ENCODE peak calls at places on chromosomes 6 and 20, in four cellular contexts. One of them, this sample, is unnamed.

GRCh38 chr6:133396630-133397335 is 155.6 kb downstream of the EYA4 start:
- DNase-seq in astrocyte: peak; percentile 9
- DNase-seq in GM23338: no peak
- DNase-seq in HFF-Myc: no peak
- DNase-seq in this sample: no peak

GRCh38 chr20:45370571-45371204 is 7.4 kb downstream of the TP53TG5 start:
- DNase-seq in HFF-Myc: no peak
- DNase-seq in astrocyte: no peak
- DNase-seq in GM23338: no peak
- DNase-seq in this sample: no peak

GRCh38 chr20:54257090-54257816 is 49.4 kb downstream of the PFDN4 start:
- DNase-seq in HFF-Myc: no peak
- DNase-seq in GM23338: no peak
- DNase-seq in astrocyte: peak; percentile 95
- DNase-seq in this sample: peak; percentile 92

GRCh38 chr6:111503194-111503593 is 20.2 kb upstream of the REV3L start:
- DNase-seq in GM23338: peak; percentile 59
- DNase-seq in HFF-Myc: no peak
- DNase-seq in astrocyte: peak; percentile 47
- DNase-seq in this sample: no peak

GRCh38 chr6:7911345-7911725 is 747 bp upstream of the TXNDC5 start:
- DNase-seq in HFF-Myc: no peak
- DNase-seq in GM23338: peak; percentile 25
- DNase-seq in astrocyte: no peak
- DNase-seq in this sample: no peak

GRCh38 chr20:24364464-24364863 is 105.0 kb upstream of the SYNDIG1 start:
- DNase-seq in astrocyte: no peak
- DNase-seq in GM23338: no peak
- DNase-seq in HFF-Myc: no peak
- DNase-seq in this sample: no peak

GRCh38 chr6:2830183-2830582 is 11.5 kb downstream of the SERPINB1 start:
- DNase-seq in GM23338: no peak
- DNase-seq in HFF-Myc: no peak
- DNase-seq in astrocyte: no peak
- DNase-seq in this sample: no peak

GRCh38 chr20:37383229-37383989 is 37.5 kb downstream of the SRC start:
- DNase-seq in HFF-Myc: no peak
- DNase-seq in astrocyte: peak; percentile 57
- DNase-seq in GM23338: no peak
- DNase-seq in this sample: no peak

GRCh38 chr6:119881416-119881815 is 531.9 kb upstream of the MAN1A1 start:
- DNase-seq in HFF-Myc: no peak
- DNase-seq in GM23338: no peak
- DNase-seq in astrocyte: peak; percentile 12
- DNase-seq in this sample: no peak

GRCh38 chr6:43943099-43943766 is 173.2 kb downstream of the VEGFA start:
- DNase-seq in astrocyte: no peak
- DNase-seq in GM23338: no peak
- DNase-seq in HFF-Myc: no peak
- DNase-seq in this sample: no peak

GRCh38 chr6:139230421-139230840 is 61.4 kb downstream of the TXLNB start:
- DNase-seq in GM23338: peak; percentile 30
- DNase-seq in astrocyte: peak; percentile 51
- DNase-seq in HFF-Myc: no peak
- DNase-seq in this sample: no peak

GRCh38 chr6:91476000-91476399 is 889.1 kb upstream of the MAP3K7 start:
- DNase-seq in GM23338: peak; percentile 4
- DNase-seq in astrocyte: peak; percentile 76
- DNase-seq in HFF-Myc: no peak
- DNase-seq in this sample: peak; percentile 77

GRCh38 chr20:17822039-17822438 is 122.3 kb downstream of the BANF2 start:
- DNase-seq in GM23338: no peak
- DNase-seq in astrocyte: no peak
- DNase-seq in HFF-Myc: peak; percentile 72
- DNase-seq in this sample: no peak

GRCh38 chr6:12431023-12431422 is 140.9 kb downstream of the EDN1 start:
- DNase-seq in astrocyte: no peak
- DNase-seq in GM23338: peak; percentile 72
- DNase-seq in HFF-Myc: no peak
- DNase-seq in this sample: no peak

GRCh38 chr6:117188627-117189201 is 76.6 kb upstream of the VGLL2 start:
- DNase-seq in HFF-Myc: no peak
- DNase-seq in GM23338: peak; percentile 47
- DNase-seq in astrocyte: no peak
- DNase-seq in this sample: no peak

GRCh38 chr6:112951829-112952228 is 604.7 kb downstream of the RFPL4B start:
- DNase-seq in GM23338: no peak
- DNase-seq in HFF-Myc: no peak
- DNase-seq in astrocyte: no peak
- DNase-seq in this sample: no peak

GRCh38 chr6:36432151-36432633 is 10.5 kb downstream of the PXT1 start:
- DNase-seq in HFF-Myc: no peak
- DNase-seq in astrocyte: peak; percentile 67
- DNase-seq in GM23338: no peak
- DNase-seq in this sample: no peak

GRCh38 chr20:8234580-8234979 is 102.5 kb downstream of the PLCB1 start:
- DNase-seq in astrocyte: no peak
- DNase-seq in HFF-Myc: no peak
- DNase-seq in GM23338: no peak
- DNase-seq in this sample: no peak

GRCh38 chr6:89308525-89309400 is 6.3 kb downstream of the GABRR2 start:
- DNase-seq in HFF-Myc: no peak
- DNase-seq in astrocyte: no peak
- DNase-seq in GM23338: no peak
- DNase-seq in this sample: no peak

GRCh38 chr20:51221791-51222408 is 199.0 kb upstream of the KCNG1 start:
- DNase-seq in astrocyte: no peak
- DNase-seq in HFF-Myc: no peak
- DNase-seq in GM23338: peak; percentile 72
- DNase-seq in this sample: no peak

GRCh38 chr6:107682721-107683120 is 141.4 kb downstream of the SCML4 start:
- DNase-seq in GM23338: no peak
- DNase-seq in HFF-Myc: no peak
- DNase-seq in astrocyte: no peak
- DNase-seq in this sample: no peak

GRCh38 chr6:25254671-25255070 is 24.5 kb upstream of the CARMIL1 start:
- DNase-seq in HFF-Myc: no peak
- DNase-seq in astrocyte: no peak
- DNase-seq in GM23338: no peak
- DNase-seq in this sample: no peak

GRCh38 chr6:49202923-49203322 is 260.1 kb downstream of the MMUT start:
- DNase-seq in astrocyte: no peak
- DNase-seq in GM23338: no peak
- DNase-seq in HFF-Myc: no peak
- DNase-seq in this sample: peak; percentile 4

GRCh38 chr20:1326031-1326930 is 2.7 kb downstream of the SDCBP2 start:
- DNase-seq in GM23338: no peak
- DNase-seq in astrocyte: no peak
- DNase-seq in HFF-Myc: no peak
- DNase-seq in this sample: no peak

GRCh38 chr6:7954477-7955200 is 44.1 kb upstream of the TXNDC5 start:
- DNase-seq in HFF-Myc: no peak
- DNase-seq in astrocyte: no peak
- DNase-seq in GM23338: no peak
- DNase-seq in this sample: no peak

GRCh38 chr20:59466107-59466815 is 138.1 kb upstream of the PHACTR3 start:
- DNase-seq in GM23338: no peak
- DNase-seq in HFF-Myc: no peak
- DNase-seq in astrocyte: no peak
- DNase-seq in this sample: no peak

GRCh38 chr6:2999005-2999620 is 581 bp upstream of the NQO2 start:
- DNase-seq in astrocyte: peak; percentile 53
- DNase-seq in GM23338: no peak
- DNase-seq in HFF-Myc: no peak
- DNase-seq in this sample: no peak

GRCh38 chr6:113172531-113172966 is 684.6 kb upstream of the MARCKS start:
- DNase-seq in HFF-Myc: no peak
- DNase-seq in astrocyte: peak; percentile 37
- DNase-seq in GM23338: no peak
- DNase-seq in this sample: no peak

GRCh38 chr6:111985202-111985731 is 68.6 kb upstream of the CCN6 start:
- DNase-seq in astrocyte: peak; percentile 99
- DNase-seq in HFF-Myc: no peak
- DNase-seq in GM23338: peak; percentile 96
- DNase-seq in this sample: peak; percentile 90

GRCh38 chr6:13724174-13724573 is 12.5 kb upstream of the RANBP9 start:
- DNase-seq in astrocyte: no peak
- DNase-seq in GM23338: no peak
- DNase-seq in HFF-Myc: no peak
- DNase-seq in this sample: peak; percentile 61

GRCh38 chr20:34971038-34971872 is 15.6 kb downstream of the MYH7B start:
- DNase-seq in HFF-Myc: no peak
- DNase-seq in astrocyte: no peak
- DNase-seq in GM23338: no peak
- DNase-seq in this sample: no peak

GRCh38 chr6:79031821-79032590 is 46.0 kb downstream of the PHIP start:
- DNase-seq in GM23338: no peak
- DNase-seq in astrocyte: peak; percentile 84
- DNase-seq in HFF-Myc: no peak
- DNase-seq in this sample: no peak

GRCh38 chr20:61967300-61967699 is 98.4 kb downstream of the TAF4 start:
- DNase-seq in astrocyte: no peak
- DNase-seq in GM23338: no peak
- DNase-seq in HFF-Myc: no peak
- DNase-seq in this sample: no peak

GRCh38 chr6:49540614-49541013 is 9.9 kb upstream of the C6orf141 start:
- DNase-seq in GM23338: no peak
- DNase-seq in HFF-Myc: no peak
- DNase-seq in astrocyte: peak; percentile 14
- DNase-seq in this sample: no peak

GRCh38 chr20:18677126-18677525 is 89.3 kb downstream of the DTD1 start:
- DNase-seq in astrocyte: no peak
- DNase-seq in GM23338: no peak
- DNase-seq in HFF-Myc: no peak
- DNase-seq in this sample: no peak

DNA sequence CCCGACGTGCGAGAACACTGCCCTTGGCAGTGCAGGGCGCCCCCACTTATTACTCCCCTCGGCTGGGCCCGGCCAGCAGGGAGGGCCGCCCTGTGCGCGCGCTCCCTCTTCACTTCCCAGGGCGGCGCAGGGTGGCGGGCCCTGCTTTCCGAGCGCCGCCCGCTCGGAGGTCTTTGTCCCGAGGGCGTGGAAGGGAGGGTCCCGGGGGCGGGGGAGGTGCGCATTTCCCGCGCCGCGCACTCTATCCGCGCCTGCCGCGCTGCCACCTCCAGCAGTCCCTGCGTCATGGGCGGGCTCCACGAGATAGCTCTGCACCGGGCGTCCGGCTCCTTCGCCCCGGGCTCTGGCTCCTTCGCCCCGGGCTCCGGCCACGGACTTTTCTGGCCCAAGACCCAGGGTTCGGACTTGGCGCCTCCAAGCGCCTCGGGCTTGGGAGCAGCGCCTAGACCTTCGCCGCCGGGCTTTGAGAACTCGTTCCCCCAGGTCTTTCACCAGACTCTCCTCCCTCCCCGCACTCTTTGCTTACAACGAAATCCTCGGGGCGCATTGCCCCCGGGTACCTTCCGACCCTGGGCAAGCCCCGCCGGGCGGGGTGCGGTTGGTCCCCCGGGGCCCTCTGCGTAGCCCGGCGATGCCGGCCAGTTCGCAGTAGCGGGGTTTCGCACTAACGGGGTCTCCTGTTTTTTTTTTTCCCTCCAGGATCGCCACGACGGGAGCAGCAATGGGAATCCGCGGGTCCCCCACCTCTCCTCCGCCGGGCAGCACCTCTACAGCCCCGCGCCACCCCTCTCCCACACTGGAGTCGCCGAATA is 1.6 kb downstream of the TFAP2C start:
- DNase-seq in GM23338: peak; percentile 69
- DNase-seq in HFF-Myc: no peak
- DNase-seq in astrocyte: peak; percentile 25
- DNase-seq in this sample: no peak
- H3K4me3 ChIP-seq in GM23338: peak overlapping the region; percentile 95
- H3K4me3 ChIP-seq in HFF-Myc: peak overlapping the region; percentile 60
- H3K4me3 ChIP-seq in astrocyte: peak overlapping the region; percentile 62
- H3K4me3 ChIP-seq in this sample: peak overlapping the region; percentile 15

GRCh38 chr6:96391776-96392175 is 129.8 kb upstream of the UFL1 start:
- DNase-seq in astrocyte: peak; percentile 7
- DNase-seq in GM23338: peak; percentile 92
- DNase-seq in HFF-Myc: no peak
- DNase-seq in this sample: no peak

GRCh38 chr6:96394727-96395126 is 126.9 kb upstream of the UFL1 start:
- DNase-seq in HFF-Myc: no peak
- DNase-seq in astrocyte: no peak
- DNase-seq in GM23338: peak; percentile 15
- DNase-seq in this sample: no peak
- TF ChIP-seq CTCF in HFF-Myc: no peak
- TF ChIP-seq CTCF in astrocyte: no peak
- TF ChIP-seq CTCF in GM23338: peak; percentile 33
- TF ChIP-seq CTCF in this sample: peak; percentile 41

DNA sequence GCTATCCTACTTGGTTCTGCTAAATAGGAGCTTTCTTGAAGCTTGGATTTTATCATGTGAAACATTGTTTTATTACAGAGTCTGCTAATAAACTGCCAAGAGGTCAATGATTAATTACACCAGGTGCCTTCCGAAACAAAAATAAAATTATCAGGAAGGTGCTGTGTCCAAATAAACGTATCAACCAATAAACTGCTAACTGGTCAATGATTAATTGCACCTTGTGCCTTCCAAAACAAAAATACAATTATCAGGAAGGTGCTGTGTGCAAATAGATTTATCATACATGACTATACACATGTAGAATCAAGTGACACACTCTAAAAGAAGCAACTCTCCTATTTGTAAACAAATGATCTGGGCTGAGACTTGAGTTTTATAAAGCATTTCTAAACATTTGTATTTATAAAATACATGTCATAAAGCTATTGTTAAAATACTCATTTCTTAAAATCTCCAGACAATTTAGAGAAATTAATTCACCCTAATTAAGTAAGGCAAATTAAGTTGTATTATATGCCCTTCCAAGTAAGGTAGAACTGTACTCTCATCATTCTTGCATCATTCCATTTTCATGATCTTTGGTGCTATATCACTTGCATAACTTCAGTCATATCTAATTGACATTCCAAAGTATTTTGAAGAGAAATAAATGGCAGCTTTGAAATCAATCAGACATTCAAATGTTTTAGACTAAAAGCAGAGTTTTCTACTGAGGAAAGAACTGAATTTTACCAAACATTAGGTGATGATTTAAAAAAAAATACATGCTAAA is 26.8 kb downstream of the SPTLC3 start:
- DNase-seq in HFF-Myc: no peak
- DNase-seq in GM23338: no peak
- DNase-seq in astrocyte: no peak
- DNase-seq in this sample: no peak
- H3K4me3 ChIP-seq in HFF-Myc: no peak overlapping the region
- H3K4me3 ChIP-seq in GM23338: no peak overlapping the region
- H3K4me3 ChIP-seq in astrocyte: no peak overlapping the region
- H3K4me3 ChIP-seq in this sample: no peak overlapping the region

GRCh38 chr6:5746392-5747140 is 260.2 kb downstream of the NRN1 start:
- DNase-seq in HFF-Myc: peak; percentile 49
- DNase-seq in GM23338: peak; percentile 74
- DNase-seq in astrocyte: no peak
- DNase-seq in this sample: no peak
- TF ChIP-seq CTCF in HFF-Myc: peak; percentile 54
- TF ChIP-seq CTCF in GM23338: peak; percentile 64
- TF ChIP-seq CTCF in astrocyte: no peak
- TF ChIP-seq CTCF in this sample: peak; percentile 17

GRCh38 chr20:3766381-3766780 is 1.2 kb downstream of the ADISSP start:
- DNase-seq in astrocyte: no peak
- DNase-seq in HFF-Myc: no peak
- DNase-seq in GM23338: no peak
- DNase-seq in this sample: no peak
- H3K4me3 ChIP-seq in astrocyte: peak overlapping the region; percentile 67
- H3K4me3 ChIP-seq in HFF-Myc: peak overlapping the region; percentile 97
- H3K4me3 ChIP-seq in GM23338: peak overlapping the region; percentile 95
- H3K4me3 ChIP-seq in this sample: no peak overlapping the region

This sample was measured in kidney epithelial cell.